ENCODE peak calls at places on chromosomes 11 and 22, in eight cellular contexts. C is GM12864, N is PC-3, V is HFF-Myc, G is AG04450, U is A549, J is colonic mucosa, H is fibroblast of lung. L is an unnamed sample.

GRCh38 chr11:118975771-118976709 is 4.5 kb downstream of the FOXR1 start:
- DNase-seq in C (no peak), N (peak), V (no peak), G (no peak), U (no peak), J (no peak), H (peak), L (no peak)

GRCh38 chr11:130633466-130633865 is 185.0 kb downstream of the ADAMTS15 start:
- DNase-seq in C (no peak), N (peak), V (no peak), G (no peak), U (no peak), J (no peak), H (peak), L (no peak)

GRCh38 chr11:92329644-92330043 is 105.0 kb downstream of the FAT3 start:
- DNase-seq in C (no peak), N (peak), V (no peak), G (no peak), U (no peak), J (no peak), H (peak), L (no peak)

GRCh38 chr11:75371930-75372876 is 20.7 kb upstream of the ARRB1 start:
- DNase-seq in C (no peak), N (peak), V (no peak), G (no peak), U (peak), J (peak), H (no peak), L (peak)

GRCh38 chr11:69804769-69805508 is 14.3 kb downstream of the FGF3 start:
- DNase-seq in C (no peak), N (no peak), V (no peak), G (no peak), U (no peak), J (no peak), H (no peak), L (no peak)

GRCh38 chr11:119506436-119506835 is 83.5 kb upstream of the THY1 start:
- DNase-seq in C (no peak), N (no peak), V (no peak), G (no peak), U (no peak), J (no peak), H (no peak), L (no peak)

GRCh38 chr11:14148653-14149273 is 186.2 kb downstream of the SPON1 start:
- DNase-seq in C (no peak), N (peak), V (peak), G (peak), U (peak), J (no peak), H (peak), L (no peak)

GRCh38 chr22:37065149-37065548 is 13.6 kb downstream of the KCTD17 start:
- DNase-seq in C (no peak), N (no peak), V (no peak), G (no peak), U (no peak), J (no peak), H (no peak), L (no peak)

GRCh38 chr11:38710262-38710661 is 2112.2 kb upstream of the RAG2 start:
- DNase-seq in C (no peak), N (no peak), V (no peak), G (no peak), U (no peak), J (no peak), H (no peak), L (no peak)

GRCh38 chr11:37552284-37552683 is 954.2 kb upstream of the RAG2 start:
- DNase-seq in C (no peak), N (no peak), V (no peak), G (no peak), U (no peak), J (no peak), H (no peak), L (no peak)

GRCh38 chr11:130156108-130157022 is 3.2 kb upstream of the ST14 start:
- DNase-seq in C (no peak), N (peak), V (no peak), G (no peak), U (peak), J (peak), H (no peak), L (peak)

GRCh38 chr11:119480375-119481020 is 57.5 kb upstream of the THY1 start:
- DNase-seq in C (no peak), N (no peak), V (no peak), G (no peak), U (no peak), J (no peak), H (no peak), L (no peak)

GRCh38 chr11:83862691-83863090 is 576.5 kb upstream of the CCDC90B start:
- DNase-seq in C (no peak), N (no peak), V (no peak), G (no peak), U (no peak), J (no peak), H (peak), L (no peak)

GRCh38 chr11:107561688-107562087 is 3.8 kb downstream of the ALKBH8 start:
- DNase-seq in C (no peak), N (peak), V (no peak), G (no peak), U (peak), J (no peak), H (peak), L (no peak)

GRCh38 chr11:126466288-126467045 is 111.0 kb downstream of the ST3GAL4 start:
- DNase-seq in C (no peak), N (no peak), V (no peak), G (no peak), U (no peak), J (no peak), H (no peak), L (peak)

GRCh38 chr11:125165111-125165663 is 636 bp downstream of the PKNOX2 start:
- DNase-seq in C (no peak), N (peak), V (no peak), G (no peak), U (no peak), J (no peak), H (peak), L (peak)

GRCh38 chr11:96878299-96879051 is 488.7 kb downstream of the JRKL start:
- DNase-seq in C (no peak), N (no peak), V (no peak), G (no peak), U (no peak), J (no peak), H (no peak), L (no peak)

GRCh38 chr11:11229691-11230090 is 123.4 kb downstream of the CSNK2A3 start:
- DNase-seq in C (no peak), N (peak), V (no peak), G (no peak), U (no peak), J (no peak), H (no peak), L (no peak)

GRCh38 chr11:19349340-19350025 is 108.7 kb upstream of the E2F8 start:
- DNase-seq in C (no peak), N (no peak), V (no peak), G (no peak), U (no peak), J (no peak), H (no peak), L (no peak)

GRCh38 chr11:32563600-32563959 is 20.1 kb upstream of the EIF3M start:
- DNase-seq in C (no peak), N (no peak), V (no peak), G (no peak), U (no peak), J (no peak), H (no peak), L (no peak)

GRCh38 chr11:94494200-94494545 is 389 bp downstream of the ANKRD49 start:
- DNase-seq in C (no peak), N (peak), V (no peak), G (no peak), U (no peak), J (no peak), H (no peak), L (no peak)

GRCh38 chr11:83079820-83080219 is 8.1 kb upstream of the RAB30 start:
- DNase-seq in C (no peak), N (no peak), V (no peak), G (no peak), U (no peak), J (no peak), H (no peak), L (no peak)

GRCh38 chr22:47232753-47233152 is 470.3 kb downstream of the TBC1D22A start:
- DNase-seq in C (no peak), N (no peak), V (no peak), G (no peak), U (no peak), J (no peak), H (no peak), L (no peak)

GRCh38 chr22:29992341-29993275 is 87.7 kb upstream of the HORMAD2 start:
- DNase-seq in C (no peak), N (peak), V (no peak), G (no peak), U (no peak), J (no peak), H (peak), L (no peak)

GRCh38 chr11:111913997-111914396 is 1.5 kb downstream of the HSPB2 start:
- DNase-seq in C (no peak), N (peak), V (no peak), G (no peak), U (no peak), J (no peak), H (peak), L (peak)

GRCh38 chr11:131932584-131933360 is 562.4 kb downstream of the NTM start:
- DNase-seq in C (no peak), N (no peak), V (no peak), G (no peak), U (no peak), J (no peak), H (no peak), L (no peak)

GRCh38 chr11:119148855-119149370 is at the start of gene ABCG4:
- DNase-seq in C (no peak), N (peak), V (no peak), G (no peak), U (no peak), J (no peak), H (no peak), L (peak)

GRCh38 chr11:72703281-72704008 is 29.2 kb upstream of the PDE2A start:
- DNase-seq in C (no peak), N (no peak), V (peak), G (no peak), U (no peak), J (peak), H (peak), L (no peak)

GRCh38 chr22:50444663-50445062 is 30.2 kb downstream of the SBF1 start:
- DNase-seq in C (no peak), N (peak), V (peak), G (peak), U (peak), J (peak), H (peak), L (no peak)

GRCh38 chr11:77316733-77317342 is 15.4 kb upstream of the GDPD4 start:
- DNase-seq in C (no peak), N (no peak), V (no peak), G (no peak), U (no peak), J (no peak), H (no peak), L (no peak)

GRCh38 chr11:112972399-112973115 is 11.3 kb downstream of the NCAM1 start:
- DNase-seq in C (no peak), N (no peak), V (no peak), G (no peak), U (no peak), J (no peak), H (no peak), L (no peak)

GRCh38 chr11:61499816-61500491 is 8.6 kb upstream of the LRRC10B start:
- DNase-seq in C (no peak), N (no peak), V (no peak), G (no peak), U (no peak), J (no peak), H (no peak), L (no peak)

GRCh38 chr11:124069429-124070401 is 28.6 kb upstream of the OR10G7 start:
- DNase-seq in C (peak), N (peak), V (peak), G (no peak), U (peak), J (peak), H (peak), L (peak)

GRCh38 chr11:65606876-65607613 is 7.0 kb downstream of the MAP3K11 start:
- DNase-seq in C (no peak), N (no peak), V (peak), G (peak), U (peak), J (peak), H (peak), L (peak)
- H3K4me3 ChIP-seq in C (no peak), N (no peak), V (peak), G (peak), U (no peak), J (no peak), H (no peak), L (no peak)

DNA sequence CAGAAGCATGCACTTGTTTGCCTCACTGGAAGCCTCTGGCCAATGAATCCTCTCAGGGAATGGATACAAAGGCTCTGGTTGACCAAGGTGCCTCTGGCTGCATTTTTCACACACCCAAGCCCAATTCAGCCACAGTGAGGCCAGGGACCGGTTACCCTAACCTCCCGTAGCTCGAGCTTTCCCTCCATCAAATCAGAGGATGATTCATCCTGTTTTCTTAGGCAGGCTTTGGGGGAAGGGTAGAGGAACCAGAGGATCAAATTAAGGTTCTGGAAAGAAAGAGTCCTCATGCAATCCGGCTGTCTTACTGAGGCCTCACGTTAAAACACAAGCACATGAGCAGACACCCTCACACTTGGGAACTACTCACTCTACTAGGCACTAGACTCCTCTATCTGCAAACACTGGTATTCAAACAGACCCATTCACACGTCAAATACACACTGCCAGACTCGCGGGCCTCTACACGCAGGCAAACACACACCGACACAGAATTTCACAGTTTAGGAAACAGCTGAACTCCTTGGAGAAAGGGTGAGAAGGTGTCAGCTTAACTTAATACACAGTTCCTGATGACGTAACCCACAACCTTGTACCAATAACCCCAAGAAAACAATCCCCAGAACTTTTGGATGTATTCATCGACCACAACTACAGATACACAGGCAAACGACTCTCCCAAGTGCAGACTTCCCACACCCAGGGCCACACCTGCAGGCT is 12.4 kb downstream of the NRXN2 start:
- DNase-seq in C (no peak), N (peak), V (no peak), G (no peak), U (no peak), J (no peak), H (peak), L (no peak)
- H3K4me3 ChIP-seq in C (no peak), N (no peak), V (no peak), G (no peak), U (no peak), J (no peak), H (no peak), L (no peak)

DNA sequence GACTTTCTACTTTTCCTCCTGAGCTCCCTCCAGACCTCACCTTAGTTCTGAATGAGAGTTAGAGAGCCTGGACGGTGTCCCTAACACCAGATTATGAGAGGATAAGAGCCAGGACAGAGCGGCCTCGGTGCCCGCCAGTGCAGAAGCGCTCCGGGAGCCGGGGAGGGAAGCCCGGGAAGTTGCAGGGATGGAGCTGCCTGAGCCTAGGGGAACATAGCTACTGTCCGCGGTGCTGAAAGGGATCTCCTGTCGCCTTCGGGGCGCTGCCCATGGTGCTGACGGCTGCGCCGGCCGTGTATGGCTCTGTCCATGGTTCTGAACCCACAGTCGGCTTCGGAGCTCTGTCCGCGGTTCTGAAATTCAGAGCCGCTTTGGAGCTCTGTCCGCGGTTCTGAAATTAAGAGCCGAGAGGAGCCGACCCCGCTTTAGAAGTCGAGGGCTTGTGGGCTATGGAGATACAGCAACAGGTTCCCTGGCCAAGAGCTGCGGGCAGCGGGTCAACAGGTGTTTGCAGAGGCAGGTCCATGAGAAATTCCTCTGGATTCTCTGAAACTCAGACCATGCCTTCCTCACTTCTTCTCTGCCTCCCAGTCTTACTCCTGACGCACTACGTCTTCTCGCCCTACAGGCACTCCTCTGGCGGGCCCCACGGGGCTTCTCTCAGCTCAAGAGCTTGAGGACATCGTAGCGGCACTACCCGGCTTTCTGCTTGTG is 814 bp downstream of the NPAS4 start:
- DNase-seq in C (peak), N (peak), V (peak), G (peak), U (peak), J (peak), H (peak), L (peak)
- H3K4me3 ChIP-seq in C (no peak), N (no peak), V (no peak), G (no peak), U (no peak), J (no peak), H (no peak), L (no peak)

DNA sequence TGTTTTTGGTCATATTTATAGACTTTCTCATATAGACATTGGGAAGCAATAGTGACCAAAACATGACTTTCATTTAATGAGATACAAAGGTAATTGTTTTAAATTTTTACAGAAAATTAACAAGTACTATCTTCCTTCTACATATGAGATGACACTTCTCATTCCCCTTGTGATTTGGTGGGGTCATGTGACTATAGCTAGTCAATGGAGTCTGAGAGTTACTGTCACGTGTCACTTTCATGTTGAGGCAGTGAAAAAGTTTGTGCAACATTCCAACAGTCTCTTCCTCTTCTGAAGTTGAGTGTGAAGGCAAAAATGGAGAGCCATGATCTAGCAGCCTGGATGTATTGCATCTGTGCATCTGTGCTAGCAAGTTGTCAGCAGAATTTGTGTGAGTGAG is 618.3 kb upstream of the LRRC4C start:
- DNase-seq in C (no peak), N (no peak), V (no peak), G (no peak), U (no peak), J (no peak), H (no peak), L (no peak)
- H3K4me3 ChIP-seq in C (no peak), N (no peak), V (no peak), G (no peak), U (no peak), J (no peak), H (no peak), L (no peak)

DNA sequence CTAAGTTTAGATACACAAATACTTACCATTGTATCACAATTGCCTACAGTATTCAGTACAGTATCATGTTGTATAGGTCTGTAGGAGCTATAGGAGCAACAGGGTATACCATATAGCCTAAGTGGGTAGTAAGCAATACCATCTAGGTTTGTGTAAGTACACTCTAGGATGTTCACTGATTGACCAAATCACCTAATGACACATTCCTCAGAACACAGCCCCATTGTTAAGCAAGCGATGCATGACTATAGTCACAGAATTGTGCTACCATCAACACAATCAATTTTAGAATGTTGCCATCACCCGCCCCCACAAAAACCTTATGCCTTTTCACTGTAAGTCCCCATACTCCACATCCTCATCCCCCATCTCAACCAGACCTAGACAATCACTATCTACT is 41.7 kb downstream of the MMP20 start:
- DNase-seq in C (no peak), N (no peak), V (no peak), G (no peak), U (no peak), J (no peak), H (no peak), L (no peak)
- H3K4me3 ChIP-seq in C (no peak), N (no peak), V (no peak), G (no peak), U (no peak), J (no peak), H (no peak), L (no peak)

DNA sequence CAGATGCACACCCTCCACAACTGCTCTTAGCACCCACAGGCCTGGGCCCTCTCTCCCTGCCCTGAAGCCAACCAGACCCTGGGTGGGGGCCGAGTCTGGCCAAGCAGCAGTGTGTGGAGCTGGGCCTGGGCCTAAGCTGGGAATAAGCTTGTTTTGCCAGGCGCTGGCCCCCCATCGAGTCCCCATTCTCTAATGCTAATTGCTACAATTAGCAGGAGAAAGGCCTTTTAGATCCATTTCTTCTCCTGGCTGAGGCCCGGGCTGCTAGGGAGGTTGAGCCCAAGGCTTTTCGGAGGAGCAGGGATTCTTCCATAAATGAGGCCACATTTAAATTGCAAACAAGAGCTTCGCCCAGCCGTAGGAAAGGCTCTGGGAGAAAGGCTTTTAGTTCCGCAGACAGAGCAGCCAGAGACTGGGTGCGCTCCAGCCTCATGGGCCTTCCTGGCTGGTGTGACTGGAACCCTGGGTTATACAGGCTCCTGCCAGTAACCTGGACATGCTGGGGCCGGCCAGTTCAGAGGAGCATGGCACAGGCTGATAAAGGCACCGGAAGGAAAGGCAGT is 6.4 kb downstream of the KCNQ1OT1 start:
- DNase-seq in C (no peak), N (no peak), V (no peak), G (no peak), U (no peak), J (no peak), H (no peak), L (no peak)
- H3K4me3 ChIP-seq in C (no peak), N (no peak), V (no peak), G (no peak), U (no peak), J (no peak), H (no peak), L (no peak)

GRCh38 chr22:32132783-32133182 is 26.3 kb downstream of the C22orf42 start:
- DNase-seq in C (no peak), N (no peak), V (no peak), G (no peak), U (no peak), J (no peak), H (no peak), L (no peak)
- H3K4me3 ChIP-seq in C (no peak), N (no peak), V (no peak), G (no peak), U (no peak), J (no peak), H (no peak), L (no peak)